ENCODE peak calls at places on chromosomes 2 and 18, in ten cellular contexts. O is DND-41, N is mucosa of gallbladder, F is SJCRH30, Z is B cell, P is nucleus accumbens, V is ACHN, A is NCI-H1105, M is IMR-90, Y is M059J. Q is an unnamed sample.

GRCh38 chr18:7754725-7755181 is 187.6 kb downstream of the PTPRM start:
- DNase-seq in O (no peak), N (peak), F (no peak), Z (no peak), P (no peak), V (no peak), A (no peak), M (peak), Y (no peak), Q (no peak)

GRCh38 chr2:216689397-216689796 is 6.0 kb downstream of the IGFBP5 start:
- DNase-seq in O (no peak), N (no peak), F (no peak), Z (no peak), P (no peak), V (no peak), A (no peak), M (no peak), Y (no peak), Q (no peak)

GRCh38 chr2:223797073-223797472 is 40.3 kb downstream of the AP1S3 start:
- DNase-seq in O (no peak), N (peak), F (no peak), Z (no peak), P (no peak), V (peak), A (no peak), M (peak), Y (peak), Q (no peak)

GRCh38 chr2:18901255-18901654 is 311.9 kb upstream of the NT5C1B start:
- DNase-seq in O (no peak), N (no peak), F (no peak), Z (no peak), P (no peak), V (no peak), A (no peak), M (no peak), Y (no peak), Q (no peak)

GRCh38 chr2:154686162-154686561 is 12.3 kb upstream of the KCNJ3 start:
- DNase-seq in O (no peak), N (no peak), F (no peak), Z (no peak), P (no peak), V (no peak), A (no peak), M (no peak), Y (no peak), Q (no peak)

GRCh38 chr2:229178117-229178516 is 93.0 kb downstream of the PID1 start:
- DNase-seq in O (no peak), N (no peak), F (no peak), Z (no peak), P (no peak), V (no peak), A (no peak), M (no peak), Y (no peak), Q (no peak)

GRCh38 chr2:169136885-169137534 is 67.6 kb downstream of the DHRS9 start:
- DNase-seq in O (no peak), N (no peak), F (no peak), Z (no peak), P (no peak), V (no peak), A (no peak), M (no peak), Y (no peak), Q (no peak)

GRCh38 chr18:52312321-52312720 is 27.7 kb upstream of the DCC start:
- DNase-seq in O (no peak), N (no peak), F (peak), Z (no peak), P (no peak), V (no peak), A (peak), M (no peak), Y (no peak), Q (no peak)

GRCh38 chr2:239819091-239819973 is 205.8 kb downstream of the NDUFA10 start:
- DNase-seq in O (no peak), N (peak), F (no peak), Z (no peak), P (no peak), V (no peak), A (no peak), M (no peak), Y (peak), Q (no peak)

GRCh38 chr2:214410918-214411554 is at the start of gene VWC2L:
- DNase-seq in O (peak), N (peak), F (peak), Z (no peak), P (peak), V (peak), A (no peak), M (peak), Y (peak), Q (no peak)

GRCh38 chr2:202051499-202052161 is 18.0 kb downstream of the FZD7 start:
- DNase-seq in O (no peak), N (no peak), F (no peak), Z (no peak), P (no peak), V (no peak), A (no peak), M (peak), Y (peak), Q (no peak)

GRCh38 chr2:731711-732110 is 54.5 kb upstream of the TMEM18 start:
- DNase-seq in O (no peak), N (no peak), F (no peak), Z (no peak), P (no peak), V (no peak), A (no peak), M (no peak), Y (no peak), Q (no peak)

GRCh38 chr2:128263902-128264331 is 54.8 kb downstream of the HS6ST1 start:
- DNase-seq in O (no peak), N (no peak), F (no peak), Z (no peak), P (no peak), V (no peak), A (no peak), M (no peak), Y (no peak), Q (no peak)

GRCh38 chr2:43745457-43745856 is 28.4 kb upstream of the DYNC2LI1 start:
- DNase-seq in O (no peak), N (peak), F (no peak), Z (no peak), P (no peak), V (peak), A (no peak), M (peak), Y (peak), Q (no peak)

GRCh38 chr18:13447621-13448020 is 229.1 kb downstream of the LDLRAD4 start:
- DNase-seq in O (peak), N (peak), F (no peak), Z (peak), P (no peak), V (no peak), A (no peak), M (peak), Y (peak), Q (no peak)

GRCh38 chr18:63438181-63438580 is 15.9 kb upstream of the VPS4B start:
- DNase-seq in O (no peak), N (no peak), F (no peak), Z (no peak), P (no peak), V (no peak), A (no peak), M (no peak), Y (no peak), Q (no peak)

GRCh38 chr2:68591225-68591624 is 52.2 kb upstream of the PROKR1 start:
- DNase-seq in O (no peak), N (no peak), F (no peak), Z (no peak), P (no peak), V (no peak), A (no peak), M (no peak), Y (no peak), Q (no peak)

GRCh38 chr2:183543731-183544130 is 419.5 kb downstream of the NUP35 start:
- DNase-seq in O (no peak), N (no peak), F (no peak), Z (peak), P (no peak), V (no peak), A (no peak), M (no peak), Y (peak), Q (no peak)

GRCh38 chr2:70084973-70085710 is 2.1 kb upstream of the PCBP1 start:
- DNase-seq in O (peak), N (peak), F (no peak), Z (peak), P (no peak), V (no peak), A (peak), M (no peak), Y (no peak), Q (peak)

GRCh38 chr18:27861539-27861938 is 315.4 kb downstream of the CDH2 start:
- DNase-seq in O (no peak), N (no peak), F (peak), Z (no peak), P (no peak), V (no peak), A (peak), M (no peak), Y (no peak), Q (no peak)

GRCh38 chr2:45759310-45759851 is 107.9 kb downstream of the PRKCE start:
- DNase-seq in O (no peak), N (no peak), F (no peak), Z (no peak), P (no peak), V (no peak), A (no peak), M (peak), Y (no peak), Q (no peak)

GRCh38 chr2:133476931-133477613 is 91.2 kb downstream of the NCKAP5 start:
- DNase-seq in O (no peak), N (no peak), F (no peak), Z (no peak), P (no peak), V (no peak), A (no peak), M (no peak), Y (no peak), Q (no peak)

GRCh38 chr2:232981767-232982360 is 31.2 kb downstream of the NGEF start:
- DNase-seq in O (no peak), N (no peak), F (no peak), Z (no peak), P (no peak), V (no peak), A (no peak), M (no peak), Y (no peak), Q (no peak)

GRCh38 chr2:192150166-192150565 is 44.6 kb downstream of the TMEFF2 start:
- DNase-seq in O (no peak), N (no peak), F (no peak), Z (no peak), P (no peak), V (no peak), A (no peak), M (no peak), Y (no peak), Q (no peak)

GRCh38 chr18:13375302-13376255 is 157.0 kb downstream of the LDLRAD4 start:
- DNase-seq in O (peak), N (peak), F (no peak), Z (no peak), P (no peak), V (peak), A (no peak), M (peak), Y (peak), Q (peak)

GRCh38 chr2:226080323-226080722 is 680.8 kb downstream of the NYAP2 start:
- DNase-seq in O (no peak), N (no peak), F (no peak), Z (no peak), P (no peak), V (no peak), A (no peak), M (peak), Y (peak), Q (no peak)

GRCh38 chr2:107553534-107553933 is 273.2 kb upstream of the RGPD4 start:
- DNase-seq in O (no peak), N (no peak), F (no peak), Z (no peak), P (no peak), V (no peak), A (no peak), M (no peak), Y (peak), Q (no peak)

GRCh38 chr2:160390544-160391258 is 102.9 kb downstream of the RBMS1 start:
- DNase-seq in O (no peak), N (no peak), F (no peak), Z (no peak), P (no peak), V (no peak), A (no peak), M (peak), Y (peak), Q (no peak)

GRCh38 chr18:9631814-9632496 is 17.6 kb upstream of the PPP4R1 start:
- DNase-seq in O (no peak), N (no peak), F (no peak), Z (no peak), P (no peak), V (peak), A (no peak), M (peak), Y (peak), Q (no peak)

GRCh38 chr18:48022021-48022420 is 91.6 kb upstream of the SMAD2 start:
- DNase-seq in O (no peak), N (no peak), F (no peak), Z (no peak), P (no peak), V (no peak), A (no peak), M (no peak), Y (no peak), Q (no peak)

GRCh38 chr2:237627463-237628321 is at the start of gene LRRFIP1:
- DNase-seq in O (no peak), N (no peak), F (peak), Z (peak), P (no peak), V (peak), A (no peak), M (no peak), Y (peak), Q (no peak)

GRCh38 chr2:98445167-98445522 is 487 bp downstream of the INPP4A start:
- DNase-seq in O (peak), N (no peak), F (peak), Z (no peak), P (no peak), V (peak), A (no peak), M (no peak), Y (no peak), Q (no peak)

GRCh38 chr2:106159867-106160785 is 34.0 kb downstream of the UXS1 start:
- DNase-seq in O (peak), N (no peak), F (no peak), Z (peak), P (peak), V (no peak), A (no peak), M (no peak), Y (no peak), Q (peak)

GRCh38 chr18:40984856-40985255 is 970.2 kb upstream of the PIK3C3 start:
- DNase-seq in O (no peak), N (no peak), F (no peak), Z (no peak), P (no peak), V (no peak), A (no peak), M (peak), Y (peak), Q (no peak)

GRCh38 chr2:241666627-241667400 is 19.8 kb downstream of the DTYMK start:
- DNase-seq in O (no peak), N (no peak), F (peak), Z (no peak), P (no peak), V (no peak), A (no peak), M (peak), Y (no peak), Q (no peak)

GRCh38 chr18:65725421-65726050 is 25.3 kb upstream of the CDH7 start:
- DNase-seq in O (no peak), N (no peak), F (peak), Z (no peak), P (no peak), V (peak), A (peak), M (no peak), Y (no peak), Q (no peak)

GRCh38 chr2:239467956-239468490 is 67.2 kb upstream of the HDAC4 start:
- DNase-seq in O (no peak), N (no peak), F (no peak), Z (no peak), P (no peak), V (no peak), A (no peak), M (no peak), Y (no peak), Q (no peak)

GRCh38 chr2:200862532-200863000 is 1.9 kb downstream of the CLK1 start:
- DNase-seq in O (peak), N (peak), F (peak), Z (peak), P (no peak), V (peak), A (peak), M (peak), Y (peak), Q (peak)

GRCh38 chr2:94982661-94983060 is 42.8 kb upstream of the MAL start:
- DNase-seq in O (no peak), N (no peak), F (no peak), Z (no peak), P (no peak), V (peak), A (no peak), M (peak), Y (peak), Q (no peak)